ENCODE peak calls at places on chromosomes 4 and X, in five cellular contexts. One of them, this sample, is unnamed. For H3K9me3 and H3K36me3, the result is how much of the 10 kb centered on the place peaks cover.

GRCh38 chr4:93313207-93313606 is 515.3 kb upstream of the ATOH1 start:
- DNase-seq in upper lobe of right lung: no peak
- DNase-seq in HCT116: no peak
- DNase-seq in MM.1S: no peak
- DNase-seq in suprapubic skin: no peak
- DNase-seq in this sample: no peak

GRCh38 chr4:109005523-109005922 is 242.7 kb upstream of the ETNPPL start:
- DNase-seq in upper lobe of right lung: no peak
- DNase-seq in HCT116: no peak
- DNase-seq in MM.1S: no peak
- DNase-seq in suprapubic skin: no peak
- DNase-seq in this sample: no peak

GRCh38 chr4:158519226-158519625 is 2.5 kb upstream of the RXFP1 start:
- DNase-seq in upper lobe of right lung: no peak
- DNase-seq in HCT116: no peak
- DNase-seq in MM.1S: no peak
- DNase-seq in suprapubic skin: no peak
- DNase-seq in this sample: no peak

GRCh38 chr4:110020139-110020538 is 107.5 kb downstream of the EGF start:
- DNase-seq in upper lobe of right lung: no peak
- DNase-seq in HCT116: no peak
- DNase-seq in MM.1S: no peak
- DNase-seq in suprapubic skin: no peak
- DNase-seq in this sample: no peak

GRCh38 chrX:103183912-103184311 is 31.0 kb upstream of the BEX4 start:
- DNase-seq in upper lobe of right lung: no peak
- DNase-seq in HCT116: no peak
- DNase-seq in MM.1S: no peak
- DNase-seq in suprapubic skin: no peak
- DNase-seq in this sample: no peak

GRCh38 chr4:52588771-52589591 is 70.1 kb downstream of the USP46 start:
- DNase-seq in upper lobe of right lung: no peak
- DNase-seq in HCT116: no peak
- DNase-seq in MM.1S: no peak
- DNase-seq in suprapubic skin: no peak
- DNase-seq in this sample: no peak

GRCh38 chr4:41413670-41414069 is 124.3 kb upstream of the LIMCH1 start:
- DNase-seq in upper lobe of right lung: no peak
- DNase-seq in HCT116: no peak
- DNase-seq in MM.1S: peak
- DNase-seq in suprapubic skin: no peak
- DNase-seq in this sample: no peak

GRCh38 chr4:36900446-36900987 is 344.0 kb upstream of the NWD2 start:
- DNase-seq in upper lobe of right lung: no peak
- DNase-seq in HCT116: no peak
- DNase-seq in MM.1S: no peak
- DNase-seq in suprapubic skin: no peak
- DNase-seq in this sample: no peak

GRCh38 chrX:19798423-19798822 is 89.0 kb downstream of the SH3KBP1 start:
- DNase-seq in upper lobe of right lung: no peak
- DNase-seq in HCT116: no peak
- DNase-seq in MM.1S: no peak
- DNase-seq in suprapubic skin: no peak
- DNase-seq in this sample: no peak

GRCh38 chr4:186887211-186887785 is 163.6 kb upstream of the FAT1 start:
- DNase-seq in upper lobe of right lung: no peak
- DNase-seq in HCT116: no peak
- DNase-seq in MM.1S: no peak
- DNase-seq in suprapubic skin: no peak
- DNase-seq in this sample: no peak

GRCh38 chr4:182338059-182338458 is 94.9 kb downstream of the TENM3 start:
- DNase-seq in upper lobe of right lung: no peak
- DNase-seq in HCT116: no peak
- DNase-seq in MM.1S: no peak
- DNase-seq in suprapubic skin: no peak
- DNase-seq in this sample: no peak

DNA sequence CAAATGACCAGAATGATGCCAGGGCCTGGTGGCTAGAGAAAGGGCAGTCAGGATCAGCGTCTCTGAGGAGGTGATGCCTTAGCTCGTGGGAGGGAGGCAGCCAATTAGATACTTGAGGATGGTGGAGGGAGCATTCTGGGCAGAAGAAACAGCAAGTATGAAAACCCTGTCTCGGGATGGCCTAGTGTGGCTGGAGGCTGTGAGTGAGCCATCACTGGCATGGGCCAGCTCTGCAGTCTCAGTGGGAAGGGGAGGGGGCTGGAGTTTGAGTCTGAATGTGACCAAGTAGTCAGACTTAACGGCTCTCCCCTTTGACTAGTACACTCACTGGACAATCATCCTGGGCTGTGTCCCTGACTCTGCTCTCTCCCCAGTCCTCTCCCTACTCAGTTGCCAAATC is 7.1 kb downstream of the CNGA2 start:
- DNase-seq in upper lobe of right lung: no peak
- DNase-seq in HCT116: no peak
- DNase-seq in MM.1S: no peak
- DNase-seq in suprapubic skin: no peak
- DNase-seq in this sample: no peak
- H3K9me3 ChIP-seq in upper lobe of right lung: under half
- H3K9me3 ChIP-seq in HCT116: under half
- H3K9me3 ChIP-seq in MM.1S: under half
- H3K9me3 ChIP-seq in suprapubic skin: under half
- H3K9me3 ChIP-seq in this sample: under half

GRCh38 chr4:141637565-141637964 is 1.2 kb downstream of the IL15 start:
- DNase-seq in upper lobe of right lung: no peak
- DNase-seq in HCT116: no peak
- DNase-seq in MM.1S: peak
- DNase-seq in suprapubic skin: no peak
- DNase-seq in this sample: no peak
- H3K4me3 ChIP-seq in upper lobe of right lung: peak
- H3K4me3 ChIP-seq in HCT116: peak
- H3K4me3 ChIP-seq in MM.1S: peak
- H3K4me3 ChIP-seq in suprapubic skin: peak
- H3K4me3 ChIP-seq in this sample: no peak

GRCh38 chrX:1593286-1594271 is 2.2 kb downstream of the AKAP17A start:
- DNase-seq in upper lobe of right lung: peak
- DNase-seq in HCT116: no peak
- DNase-seq in MM.1S: no peak
- DNase-seq in suprapubic skin: no peak
- DNase-seq in this sample: no peak
- H3K36me3 ChIP-seq in upper lobe of right lung: half or more
- H3K36me3 ChIP-seq in HCT116: under half
- H3K36me3 ChIP-seq in MM.1S: under half
- H3K36me3 ChIP-seq in suprapubic skin: half or more
- H3K36me3 ChIP-seq in this sample: under half

GRCh38 chr4:84496356-84497219 is 2.5 kb downstream of the NKX6-1 start:
- DNase-seq in upper lobe of right lung: no peak
- DNase-seq in HCT116: no peak
- DNase-seq in MM.1S: no peak
- DNase-seq in suprapubic skin: no peak
- DNase-seq in this sample: no peak

GRCh38 chr4:84497220-84497834 is 1.8 kb downstream of the NKX6-1 start:
- DNase-seq in upper lobe of right lung: no peak
- DNase-seq in HCT116: no peak
- DNase-seq in MM.1S: no peak
- DNase-seq in suprapubic skin: no peak
- DNase-seq in this sample: no peak

GRCh38 chr4:84497835-84498202 is 1.3 kb downstream of the NKX6-1 start:
- DNase-seq in upper lobe of right lung: no peak
- DNase-seq in HCT116: no peak
- DNase-seq in MM.1S: no peak
- DNase-seq in suprapubic skin: no peak
- DNase-seq in this sample: no peak

GRCh38 chr4:84499065-84499982 is at the start of gene NKX6-1:
- DNase-seq in upper lobe of right lung: peak
- DNase-seq in HCT116: peak
- DNase-seq in MM.1S: no peak
- DNase-seq in suprapubic skin: peak
- DNase-seq in this sample: no peak

GRCh38 chr4:84498203-84499026 is 677 bp downstream of the NKX6-1 start:
- DNase-seq in upper lobe of right lung: peak
- DNase-seq in HCT116: peak
- DNase-seq in MM.1S: peak
- DNase-seq in suprapubic skin: no peak
- DNase-seq in this sample: no peak
- H3K9me3 ChIP-seq in upper lobe of right lung: under half
- H3K9me3 ChIP-seq in HCT116: under half
- H3K9me3 ChIP-seq in MM.1S: under half
- H3K9me3 ChIP-seq in suprapubic skin: under half
- H3K9me3 ChIP-seq in this sample: under half

DNA sequence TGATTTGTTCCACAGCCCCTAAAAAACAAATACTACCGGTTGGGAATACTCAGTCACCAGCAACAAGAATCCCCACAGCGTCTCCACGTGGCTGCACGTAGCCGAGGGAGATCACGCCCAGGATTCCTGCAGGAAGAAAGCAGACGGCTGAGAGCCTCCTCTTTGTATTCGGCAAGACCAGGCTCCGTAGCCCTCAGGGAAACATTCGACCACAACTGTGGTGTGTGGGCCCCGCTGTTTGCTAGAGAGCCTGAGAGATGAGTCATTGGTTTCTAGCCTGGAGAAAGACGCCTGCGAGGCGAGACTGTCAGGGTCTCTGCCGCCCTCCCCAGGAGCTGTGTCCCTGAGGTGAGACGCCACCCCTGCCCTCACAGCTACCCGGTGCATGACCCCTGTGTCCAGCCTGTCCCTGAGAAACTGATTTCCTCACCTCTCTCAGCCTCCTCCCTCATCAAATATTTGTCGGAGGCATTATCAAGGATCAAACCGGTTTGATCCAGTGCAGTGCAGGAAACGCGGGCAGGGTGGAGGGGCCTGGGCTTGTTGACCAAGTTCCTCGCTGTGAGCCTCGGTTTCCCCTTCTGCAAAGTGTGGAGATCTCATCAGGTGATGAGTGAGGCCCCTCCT is 4.7 kb upstream of the S100P start:
- DNase-seq in upper lobe of right lung: no peak
- DNase-seq in HCT116: peak
- DNase-seq in MM.1S: peak
- DNase-seq in suprapubic skin: no peak
- DNase-seq in this sample: no peak
- H3K4me3 ChIP-seq in upper lobe of right lung: peak
- H3K4me3 ChIP-seq in HCT116: peak
- H3K4me3 ChIP-seq in MM.1S: no peak
- H3K4me3 ChIP-seq in suprapubic skin: peak
- H3K4me3 ChIP-seq in this sample: no peak

GRCh38 chrX:150224676-150225075 is 138.4 kb upstream of the MAMLD1 start:
- DNase-seq in upper lobe of right lung: no peak
- DNase-seq in HCT116: no peak
- DNase-seq in MM.1S: no peak
- DNase-seq in suprapubic skin: no peak
- DNase-seq in this sample: no peak

GRCh38 chrX:150225266-150225665 is 137.9 kb upstream of the MAMLD1 start:
- DNase-seq in upper lobe of right lung: no peak
- DNase-seq in HCT116: no peak
- DNase-seq in MM.1S: no peak
- DNase-seq in suprapubic skin: no peak
- DNase-seq in this sample: no peak

GRCh38 chrX:150226223-150226965 is 136.7 kb upstream of the MAMLD1 start:
- DNase-seq in upper lobe of right lung: no peak
- DNase-seq in HCT116: no peak
- DNase-seq in MM.1S: no peak
- DNase-seq in suprapubic skin: no peak
- DNase-seq in this sample: no peak

GRCh38 chrX:150227321-150227860 is 135.7 kb upstream of the MAMLD1 start:
- DNase-seq in upper lobe of right lung: no peak
- DNase-seq in HCT116: no peak
- DNase-seq in MM.1S: no peak
- DNase-seq in suprapubic skin: no peak
- DNase-seq in this sample: no peak

DNA sequence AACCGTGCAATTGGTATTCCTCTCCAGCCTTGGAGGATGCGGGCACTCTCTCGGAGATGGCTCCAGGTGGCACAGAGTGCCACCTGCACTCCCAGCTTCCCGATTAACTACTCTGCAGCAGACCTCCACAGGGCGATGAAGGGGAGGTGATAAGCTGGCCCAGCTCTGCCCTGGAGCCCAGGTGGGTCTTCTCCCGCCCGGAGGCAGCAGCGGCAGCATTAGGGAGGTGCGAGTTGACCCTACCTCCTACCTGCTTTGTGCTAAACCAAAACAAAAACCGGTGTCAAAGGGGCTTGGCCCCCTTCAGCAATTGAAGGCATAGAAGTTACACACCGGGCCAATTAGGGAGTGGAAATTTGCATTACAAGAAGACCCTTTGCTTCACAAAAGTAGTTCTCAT is 137.4 kb upstream of the MAMLD1 start:
- DNase-seq in upper lobe of right lung: no peak
- DNase-seq in HCT116: no peak
- DNase-seq in MM.1S: no peak
- DNase-seq in suprapubic skin: no peak
- DNase-seq in this sample: no peak
- H3K36me3 ChIP-seq in upper lobe of right lung: under half
- H3K36me3 ChIP-seq in HCT116: under half
- H3K36me3 ChIP-seq in MM.1S: under half
- H3K36me3 ChIP-seq in suprapubic skin: under half
- H3K36me3 ChIP-seq in this sample: under half

This sample was measured in iPS DF 6.9.